ENCODE peak calls at places on chromosomes 16 and 17, in ten cellular contexts. Q is heart left ventricle, J is RWPE2, G is tibial nerve, Z is hepatocyte, H is HCT116, Y is cardiac muscle cell, I is breast epithelium, N is thoracic aorta, X is left lung. S is an unnamed sample.
A peak's percentile ranks its signal among the peaks of the same experiment; 100 is the strongest.

GRCh38 chr17:42132941-42133340 is 10.3 kb downstream of the HSPB9 start:
- DNase-seq in H (no peak), I (peak; percentile 75), X (peak; percentile 87), Q (peak; percentile 65), N (no peak), G (no peak), J (no peak), Z (no peak), Y (peak; percentile 80), S (peak; percentile 83)

GRCh38 chr16:13312063-13312462 is 410.7 kb downstream of the SHISA9 start:
- DNase-seq in Y (no peak), N (no peak), Q (no peak), G (no peak), Z (no peak), X (no peak), J (no peak), H (no peak), I (no peak), S (no peak)

GRCh38 chr17:19000531-19001011 is 4.0 kb downstream of the FAM83G start:
- DNase-seq in Y (peak; percentile 66), X (no peak), G (no peak), I (no peak), J (peak; percentile 85), N (no peak), Q (no peak), Z (peak; percentile 85), H (no peak), S (peak; percentile 82)

GRCh38 chr17:38800237-38800760 is 943 bp upstream of the PIP4K2B start:
- DNase-seq in H (no peak), Q (no peak), G (no peak), J (no peak), N (no peak), Z (no peak), I (no peak), Y (no peak), X (no peak), S (no peak)

GRCh38 chr17:33302394-33302793 is 9.3 kb upstream of the ASIC2 start:
- DNase-seq in Q (no peak), Z (no peak), J (no peak), X (no peak), H (no peak), Y (no peak), G (no peak), I (no peak), N (no peak), S (peak; percentile 12)

GRCh38 chr17:47618416-47618815 is 31.3 kb upstream of the KPNB1 start:
- DNase-seq in H (peak; percentile 23), J (no peak), Q (no peak), I (no peak), X (no peak), Y (peak; percentile 17), G (no peak), Z (peak; percentile 8), N (no peak), S (no peak)

GRCh38 chr16:36336-36984 is 16.9 kb downstream of the POLR3K start:
- DNase-seq in I (no peak), Y (no peak), H (no peak), X (no peak), J (no peak), N (no peak), Z (no peak), G (no peak), Q (no peak), S (no peak)

GRCh38 chr17:14471052-14471451 is 170.2 kb downstream of the HS3ST3B1 start:
- DNase-seq in Z (peak; percentile 36), J (no peak), G (no peak), N (no peak), Q (no peak), X (no peak), H (no peak), I (no peak), Y (peak; percentile 0), S (peak; percentile 21)

GRCh38 chr17:1785925-1786324 is 24.1 kb downstream of the SERPINF1 start:
- DNase-seq in Q (peak; percentile 73), Y (no peak), X (no peak), H (no peak), G (no peak), J (no peak), N (no peak), Z (no peak), I (no peak), S (no peak)

GRCh38 chr17:1782171-1782567 is 20.3 kb downstream of the SERPINF1 start:
- DNase-seq in N (no peak), G (no peak), J (no peak), H (no peak), Q (no peak), Y (no peak), Z (no peak), I (no peak), X (no peak), S (no peak)

GRCh38 chr17:1786708-1787107 is 24.8 kb downstream of the SERPINF1 start:
- DNase-seq in H (no peak), Y (no peak), N (no peak), I (no peak), J (no peak), X (no peak), G (no peak), Q (no peak), Z (no peak), S (no peak)

GRCh38 chr17:1783271-1783670 is 21.4 kb downstream of the SERPINF1 start:
- DNase-seq in J (no peak), Q (peak; percentile 57), Y (peak; percentile 43), X (peak; percentile 56), I (no peak), H (no peak), Z (no peak), N (no peak), G (no peak), S (peak; percentile 27)

DNA sequence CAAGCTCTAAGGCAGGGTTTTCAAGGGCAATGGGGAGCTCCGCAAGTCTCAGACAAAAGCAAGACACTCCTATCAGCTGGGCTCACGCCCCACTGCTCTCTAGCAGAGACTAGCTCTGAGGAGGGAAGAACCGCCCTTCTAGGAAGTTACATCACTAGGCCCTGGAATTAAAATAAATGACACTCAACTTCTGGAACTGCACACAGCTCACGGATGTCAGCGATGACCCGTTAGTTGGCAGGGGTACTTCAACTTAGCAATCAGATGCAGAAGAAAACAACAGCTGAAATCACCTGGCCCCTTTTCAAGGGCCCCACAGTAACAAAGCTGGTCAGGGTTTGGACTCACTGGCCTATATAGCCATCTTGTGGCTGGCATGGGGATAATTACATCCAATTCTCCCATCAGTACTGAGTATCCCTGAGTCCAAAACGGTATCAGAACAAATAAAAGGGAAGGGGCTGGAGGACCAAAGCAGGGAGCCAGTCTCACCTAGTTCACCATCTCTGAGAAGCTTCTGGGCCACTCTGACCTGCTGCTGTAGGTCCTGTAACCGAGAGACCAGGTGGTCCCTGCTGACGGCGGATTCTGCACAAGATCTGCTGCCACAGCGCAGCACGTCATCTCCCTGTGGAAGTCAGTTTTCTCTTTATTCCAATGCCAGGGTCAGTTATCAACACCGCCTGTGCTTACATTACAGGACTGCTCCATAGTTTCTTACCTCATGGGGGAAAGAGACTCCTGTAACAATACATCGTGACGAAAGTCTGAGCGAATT is 22.2 kb downstream of the SERPINF1 start:
- DNase-seq in H (peak; percentile 6), J (no peak), X (peak; percentile 83), G (peak; percentile 82), Y (peak; percentile 96), Q (peak; percentile 83), I (peak; percentile 87), Z (peak; percentile 77), N (peak; percentile 69), S (peak; percentile 46)
- H3K4me1 ChIP-seq in H (peaks cover 10% of the 10 kb centered on the region), J (peaks cover 25% of the 10 kb centered on the region), X (peaks cover 78% of the 10 kb centered on the region), G (no peaks in the 10 kb centered on the region), Y (no peaks in the 10 kb centered on the region), Q (peaks cover 21% of the 10 kb centered on the region), I (peaks cover 9% of the 10 kb centered on the region), Z (peaks cover 36% of the 10 kb centered on the region), N (peaks cover 84% of the 10 kb centered on the region), S (peaks cover 37% of the 10 kb centered on the region)

GRCh38 chr17:44733753-44734152 is 25.0 kb upstream of the ADAM11 start:
- DNase-seq in Y (peak; percentile 9), J (no peak), I (no peak), Z (peak; percentile 37), X (no peak), G (no peak), N (no peak), Q (peak; percentile 37), H (no peak), S (no peak)
- H3K36me3 ChIP-seq in Y (no peaks in the 10 kb centered on the region), J (peaks cover 43% of the 10 kb centered on the region), I (no peaks in the 10 kb centered on the region), Z (no peaks in the 10 kb centered on the region), X (peaks cover 49% of the 10 kb centered on the region), G (peaks cover 74% of the 10 kb centered on the region), N (no peaks in the 10 kb centered on the region), Q (peaks cover 5% of the 10 kb centered on the region), H (peaks cover 9% of the 10 kb centered on the region), S (peaks cover 2% of the 10 kb centered on the region)

DNA sequence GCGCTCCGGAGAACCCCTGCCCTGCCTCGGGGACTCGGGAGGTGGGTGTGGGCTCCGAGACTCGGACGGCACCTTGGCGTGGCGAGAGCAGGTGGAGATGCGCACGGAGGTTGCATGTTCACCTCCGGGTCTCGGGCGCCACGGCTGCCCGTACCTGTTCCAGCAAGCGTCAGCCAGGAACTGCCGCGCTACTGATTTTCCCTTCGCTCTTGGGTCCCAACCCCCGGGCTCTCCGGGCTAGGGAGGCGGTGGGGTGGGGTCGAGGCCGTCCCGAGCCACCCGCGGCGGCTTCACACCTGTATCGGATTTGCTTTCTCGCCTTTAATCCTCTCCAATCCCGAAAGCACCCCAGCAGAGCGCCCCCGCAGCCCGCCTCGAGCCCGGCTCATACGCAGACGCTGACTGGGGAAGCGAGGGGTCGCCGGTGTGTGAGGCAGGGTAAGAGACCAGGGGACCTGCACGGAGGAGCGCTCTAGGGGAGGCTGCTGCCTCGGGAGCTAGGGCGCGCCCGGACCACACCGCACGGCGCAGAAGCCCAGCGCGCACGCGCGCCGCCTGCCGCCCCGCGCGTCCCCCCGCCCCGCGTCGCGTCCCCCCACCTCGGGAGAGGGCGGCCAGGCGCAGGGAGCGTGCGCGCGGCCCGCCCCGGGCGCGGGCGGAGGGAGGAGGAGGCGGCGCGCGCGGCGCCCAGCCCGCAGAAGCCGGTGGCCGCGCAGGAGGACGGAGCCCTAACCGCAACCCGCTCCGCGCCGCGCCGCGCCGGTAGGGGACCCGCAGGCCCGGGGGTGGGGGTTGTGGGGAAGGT is at the start of gene DUSP14:
- DNase-seq in G (peak; percentile 37), I (peak; percentile 65), X (peak; percentile 79), J (peak; percentile 78), N (no peak), Y (peak; percentile 86), H (peak; percentile 57), Z (peak; percentile 95), Q (peak; percentile 88), S (peak; percentile 70)
- TF ChIP-seq CTCF in G (no peak), I (no peak), X (no peak), J (no peak), N (no peak), Y (no peak), H (no peak), Z (peak; percentile 10), Q (no peak), S (no peak)

DNA sequence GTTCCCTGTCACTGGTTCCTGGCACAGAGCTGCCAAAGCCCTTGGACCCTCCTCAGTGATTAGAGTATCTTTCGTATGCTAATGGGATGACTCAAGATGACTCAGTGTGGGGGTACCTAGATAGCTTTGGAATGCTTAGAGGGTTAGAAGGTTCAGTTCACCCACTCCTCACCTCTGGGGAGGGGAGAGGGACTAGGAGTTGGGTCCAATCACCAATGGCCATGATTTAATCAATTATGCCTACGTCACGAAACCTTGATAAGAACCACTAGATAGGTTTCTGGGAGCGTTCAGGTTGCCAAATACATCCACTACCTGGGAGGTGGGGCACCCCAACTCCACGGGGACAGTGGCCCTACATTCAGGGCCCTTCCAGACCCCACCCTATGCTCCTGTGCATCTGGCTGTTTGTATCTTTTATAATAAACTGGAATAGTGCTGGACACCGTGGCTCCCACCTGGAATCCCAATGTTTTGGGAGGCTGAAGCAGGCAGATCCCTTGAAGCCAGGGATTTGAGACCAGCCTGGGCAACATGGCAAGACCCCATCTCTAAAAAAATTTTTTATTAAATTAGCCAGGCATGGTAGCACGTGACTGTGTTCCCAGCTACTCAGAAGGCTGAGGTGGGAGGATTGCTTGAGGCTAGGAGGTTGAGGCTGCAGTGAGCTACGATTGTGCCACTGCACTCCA is 29.2 kb upstream of the LITAF start:
- DNase-seq in Q (no peak), J (no peak), H (no peak), I (no peak), Z (no peak), Y (no peak), N (no peak), X (no peak), G (no peak), S (no peak)
- H3K4me1 ChIP-seq in Q (no peaks in the 10 kb centered on the region), J (peaks cover 30% of the 10 kb centered on the region), H (peaks cover 23% of the 10 kb centered on the region), I (no peaks in the 10 kb centered on the region), Z (peaks cover 6% of the 10 kb centered on the region), Y (no peaks in the 10 kb centered on the region), N (peaks cover 7% of the 10 kb centered on the region), X (peaks cover 77% of the 10 kb centered on the region), G (no peaks in the 10 kb centered on the region), S (peaks cover 31% of the 10 kb centered on the region)